ENCODE peak calls at places on chromosomes 4 and X, in nine cellular contexts. J is HFF-Myc, R is cardiac fibroblast, U is prostate gland, B is fibroblast of lung, Y is lung, G is heart left ventricle, N is mucosa of descending colon, H is astrocyte of the cerebellum. L is an unnamed sample.

GRCh38 chr4:41332666-41333065 is 75.9 kb downstream of the UCHL1 start:
- DNase-seq in J (no peak), R (no peak), G (no peak), B (peak), Y (no peak), U (no peak), H (no peak), N (no peak), L (no peak)

GRCh38 chrX:68665502-68665901 is 18.0 kb downstream of the STARD8 start:
- DNase-seq in H (no peak), B (no peak), N (no peak), U (no peak), Y (no peak), J (no peak), R (no peak), G (peak), L (no peak)

GRCh38 chr4:22473268-22473667 is 42.6 kb downstream of the ADGRA3 start:
- DNase-seq in G (no peak), B (peak), R (peak), H (peak), Y (no peak), J (no peak), N (no peak), U (no peak), L (no peak)

GRCh38 chrX:11533211-11533651 is 132.5 kb downstream of the ARHGAP6 start:
- DNase-seq in Y (no peak), U (peak), B (peak), N (peak), R (peak), G (no peak), J (peak), H (peak), L (peak)

GRCh38 chr4:136342666-136343065 is 1189.6 kb downstream of the PCDH18 start:
- DNase-seq in R (peak), J (no peak), G (no peak), U (no peak), N (no peak), Y (no peak), B (peak), H (no peak), L (no peak)

GRCh38 chr4:101155859-101156430 is 191.4 kb downstream of the PPP3CA start:
- DNase-seq in J (no peak), B (no peak), N (no peak), H (no peak), G (no peak), Y (no peak), U (no peak), R (no peak), L (no peak)

GRCh38 chrX:68945603-68946228 is 116.9 kb downstream of the EFNB1 start:
- DNase-seq in U (no peak), N (no peak), R (peak), H (no peak), B (peak), G (no peak), J (no peak), Y (peak), L (no peak)

GRCh38 chrX:4935846-4936245 is 1222.4 kb upstream of the PRKX start:
- DNase-seq in H (no peak), U (no peak), J (no peak), R (no peak), Y (no peak), G (peak), B (no peak), N (peak), L (no peak)

GRCh38 chr4:57095245-57095644 is 14.9 kb downstream of the IGFBP7 start:
- DNase-seq in H (no peak), Y (no peak), R (no peak), J (no peak), B (no peak), U (no peak), N (no peak), G (no peak), L (no peak)

GRCh38 chr4:177907736-177908424 is 465.6 kb upstream of the AGA start:
- DNase-seq in N (no peak), H (no peak), J (no peak), B (no peak), U (no peak), R (no peak), Y (no peak), G (no peak), L (no peak)

GRCh38 chr4:128597515-128597914 is 212.0 kb upstream of the JADE1 start:
- DNase-seq in U (no peak), B (no peak), Y (no peak), H (no peak), R (no peak), G (no peak), N (no peak), J (no peak), L (no peak)

GRCh38 chr4:20252656-20253271 is 1.1 kb downstream of the SLIT2 start:
- DNase-seq in R (peak), Y (peak), J (no peak), U (no peak), H (no peak), G (peak), N (no peak), B (peak), L (no peak)

GRCh38 chr4:85398276-85398675 is 76.7 kb upstream of the ARHGAP24 start:
- DNase-seq in H (peak), B (peak), J (no peak), Y (no peak), N (no peak), G (peak), U (no peak), R (peak), L (no peak)

GRCh38 chrX:121356139-121356849 is 308.9 kb downstream of the GLUD2 start:
- DNase-seq in B (no peak), J (no peak), H (no peak), Y (no peak), R (no peak), U (no peak), G (no peak), N (no peak), L (no peak)

GRCh38 chr4:148300877-148301276 is 141.3 kb downstream of the NR3C2 start:
- DNase-seq in B (no peak), N (no peak), J (no peak), G (no peak), U (no peak), R (no peak), H (no peak), Y (no peak), L (no peak)

GRCh38 chr4:102352774-102353173 is 7.5 kb upstream of the SLC39A8 start:
- DNase-seq in R (no peak), N (peak), B (no peak), H (no peak), Y (no peak), G (no peak), U (no peak), J (no peak), L (no peak)

GRCh38 chr4:139522457-139522856 is 33.6 kb downstream of the SETD7 start:
- DNase-seq in N (no peak), R (no peak), J (no peak), H (no peak), U (no peak), G (no peak), Y (no peak), B (no peak), L (no peak)

GRCh38 chr4:76571274-76571673 is 136.2 kb downstream of the SHROOM3 start:
- DNase-seq in H (no peak), Y (no peak), N (no peak), J (no peak), R (no peak), G (no peak), B (peak), U (peak), L (peak)

GRCh38 chrX:71301195-71301924 is at the start of gene ITGB1BP2:
- DNase-seq in Y (no peak), U (no peak), J (no peak), G (peak), N (no peak), B (peak), H (peak), R (peak), L (no peak)

GRCh38 chrX:74924449-74925209 is 623 bp downstream of the NEXMIF start:
- DNase-seq in U (peak), R (peak), G (peak), N (peak), J (no peak), B (peak), H (no peak), Y (peak), L (no peak)

GRCh38 chrX:107014927-107015326 is 14.9 kb upstream of the MORC4 start:
- DNase-seq in N (no peak), H (no peak), B (no peak), G (no peak), J (no peak), Y (no peak), R (peak), U (no peak), L (no peak)

GRCh38 chr4:184653650-184654049 is 4.1 kb downstream of the PRIMPOL start:
- DNase-seq in U (no peak), Y (no peak), G (no peak), J (peak), R (peak), H (peak), N (no peak), B (peak), L (no peak)

GRCh38 chrX:155313766-155314165 is 20.6 kb downstream of the CLIC2 start:
- DNase-seq in G (no peak), N (no peak), J (no peak), R (peak), U (no peak), Y (no peak), H (no peak), B (no peak), L (no peak)

GRCh38 chr4:90159193-90159592 is 32.0 kb downstream of the CCSER1 start:
- DNase-seq in H (no peak), R (peak), B (peak), G (no peak), J (no peak), Y (no peak), N (no peak), U (no peak), L (no peak)

GRCh38 chr4:187499961-187500360 is 495.6 kb upstream of the ZFP42 start:
- DNase-seq in J (no peak), B (no peak), U (no peak), R (no peak), N (no peak), H (no peak), G (no peak), Y (no peak), L (peak)

GRCh38 chrX:153744210-153745066 is 19.6 kb upstream of the PLXNB3 start:
- DNase-seq in R (no peak), U (no peak), N (peak), B (no peak), G (no peak), H (no peak), J (no peak), Y (no peak), L (no peak)

GRCh38 chr4:185700635-185701034 is 111.4 kb downstream of the SORBS2 start:
- DNase-seq in J (no peak), N (no peak), Y (no peak), H (no peak), G (no peak), R (peak), B (no peak), U (no peak), L (no peak)

GRCh38 chr4:99679204-99679603 is 21.6 kb upstream of the C4orf54 start:
- DNase-seq in G (peak), R (no peak), Y (no peak), N (no peak), H (no peak), U (no peak), B (no peak), J (no peak), L (no peak)

GRCh38 chr4:116880625-116881024 is 204.8 kb downstream of the TRAM1L1 start:
- DNase-seq in N (no peak), U (no peak), Y (no peak), B (no peak), H (no peak), G (no peak), J (no peak), R (no peak), L (no peak)

GRCh38 chr4:153758688-153759406 is 977 bp downstream of the RNF175 start:
- DNase-seq in U (no peak), N (no peak), G (no peak), H (no peak), B (no peak), Y (no peak), R (no peak), J (no peak), L (no peak)

GRCh38 chrX:147853701-147854100 is 58.0 kb upstream of the FMR1 start:
- DNase-seq in J (no peak), H (no peak), G (no peak), B (no peak), R (no peak), N (no peak), U (no peak), Y (no peak), L (no peak)

GRCh38 chr4:140094701-140095420 is 59.1 kb downstream of the MAML3 start:
- DNase-seq in Y (peak), N (peak), H (no peak), G (peak), B (peak), R (no peak), U (peak), J (no peak), L (peak)

GRCh38 chr4:109462802-109463201 is 29.2 kb downstream of the SEC24B start:
- DNase-seq in N (no peak), J (no peak), B (no peak), R (peak), H (no peak), G (no peak), Y (no peak), U (no peak), L (no peak)

GRCh38 chr4:109025471-109026076 is 262.7 kb upstream of the ETNPPL start:
- DNase-seq in Y (no peak), J (no peak), G (no peak), B (peak), R (no peak), H (no peak), N (no peak), U (no peak), L (no peak)

GRCh38 chrX:28133763-28134162 is 152.5 kb upstream of the DCAF8L1 start:
- DNase-seq in R (no peak), Y (no peak), G (no peak), J (no peak), B (no peak), H (no peak), N (no peak), U (no peak), L (no peak)

GRCh38 chr4:109998867-109999303 is 86.2 kb downstream of the EGF start:
- DNase-seq in H (peak), B (peak), U (peak), G (peak), R (peak), Y (no peak), J (peak), N (peak), L (peak)

GRCh38 chr4:8876982-8877779 is 5.5 kb upstream of the HMX1 start:
- DNase-seq in N (no peak), U (no peak), B (no peak), G (no peak), R (no peak), H (no peak), J (no peak), Y (no peak), L (no peak)

GRCh38 chr4:8874896-8875680 is 3.4 kb upstream of the HMX1 start:
- DNase-seq in R (no peak), H (no peak), N (no peak), B (no peak), U (no peak), J (no peak), Y (no peak), G (no peak), L (no peak)

GRCh38 chr4:8879574-8879973 is 7.9 kb upstream of the HMX1 start:
- DNase-seq in J (no peak), Y (no peak), U (no peak), G (no peak), H (no peak), N (no peak), R (no peak), B (no peak), L (no peak)

GRCh38 chr4:8880851-8881250 is 9.2 kb upstream of the HMX1 start:
- DNase-seq in G (no peak), B (no peak), J (no peak), R (no peak), Y (no peak), U (no peak), H (no peak), N (no peak), L (no peak)

DNA sequence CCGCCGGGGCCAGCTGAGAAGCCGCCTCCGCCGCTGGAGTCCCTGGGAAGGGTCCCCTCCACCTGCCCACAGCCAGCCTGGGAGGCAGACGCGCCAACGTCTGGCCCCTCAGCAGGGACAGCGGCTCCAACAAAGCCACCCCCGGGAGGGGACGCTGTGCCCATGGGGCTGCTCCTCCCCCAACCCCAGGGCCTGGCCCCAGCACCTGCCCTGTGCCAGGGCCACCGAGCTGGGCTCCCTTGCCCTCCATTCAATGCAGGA is 6.1 kb upstream of the HMX1 start:
- DNase-seq in H (no peak), B (no peak), Y (no peak), N (no peak), U (no peak), R (no peak), J (no peak), G (no peak), L (no peak)
- H3K4me3 ChIP-seq in H (no peak), B (no peak), Y (no peak), N (no peak), U (no peak), R (no peak), J (no peak), G (no peak), L (no peak)

GRCh38 chr4:165537028-165537648 is 158.3 kb downstream of the CPE start:
- DNase-seq in Y (no peak), J (peak), N (peak), H (peak), G (no peak), B (peak), R (peak), U (peak), L (peak)
- H3K4me3 ChIP-seq in Y (no peak), J (no peak), N (no peak), H (no peak), G (no peak), B (no peak), R (no peak), U (no peak), L (no peak)

GRCh38 chr4:17616283-17616682 is 1.8 kb downstream of the MED28 start:
- DNase-seq in J (no peak), Y (no peak), N (no peak), G (no peak), H (no peak), B (no peak), U (no peak), R (no peak), L (no peak)
- H3K4me3 ChIP-seq in J (peak), Y (no peak), N (no peak), G (peak), H (no peak), B (no peak), U (no peak), R (no peak), L (no peak)

DNA sequence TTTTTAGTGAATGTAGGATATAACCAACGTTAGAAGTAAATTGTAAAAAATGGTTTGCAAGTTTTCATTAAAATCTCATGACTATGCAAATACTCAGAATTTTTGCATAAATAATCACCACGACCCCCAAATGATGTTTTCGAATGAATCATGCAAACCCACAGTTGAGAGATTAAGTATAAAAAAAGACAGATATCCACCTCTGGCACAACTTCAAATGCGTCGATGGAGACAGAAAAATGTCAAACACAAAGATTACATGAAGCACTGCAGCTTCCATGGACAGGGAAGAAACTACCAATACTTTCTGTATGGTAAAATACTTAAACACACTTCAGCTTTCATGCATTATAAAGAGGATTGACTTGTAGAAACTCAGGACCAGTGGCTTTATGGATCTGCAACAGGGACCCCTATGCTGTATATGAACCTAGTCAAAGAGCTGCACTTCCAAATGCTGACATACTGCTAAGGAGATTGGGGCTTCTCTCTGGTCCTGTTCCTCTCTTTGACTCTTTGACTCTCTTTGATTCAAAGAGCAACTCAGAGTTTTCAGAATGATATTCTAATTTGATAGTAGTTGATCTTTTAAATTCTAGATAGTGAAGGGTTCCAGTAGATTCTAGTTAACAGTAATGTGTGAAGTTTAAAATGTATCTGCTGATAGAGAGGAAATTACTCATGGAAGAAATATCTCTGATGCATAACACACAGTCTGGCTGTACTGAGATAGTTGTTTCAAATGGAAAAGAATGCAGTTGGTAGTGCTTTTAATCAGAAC is 238.9 kb downstream of the RASL11B start:
- DNase-seq in Y (no peak), G (no peak), B (peak), J (no peak), H (peak), U (no peak), R (peak), N (no peak), L (no peak)
- H3K4me3 ChIP-seq in Y (no peak), G (no peak), B (peak), J (no peak), H (no peak), U (no peak), R (peak), N (no peak), L (no peak)

GRCh38 chr4:168845897-168846296 is 164.2 kb downstream of the CBR4 start:
- DNase-seq in J (no peak), Y (no peak), H (no peak), N (no peak), U (no peak), G (no peak), R (no peak), B (no peak), L (no peak)

GRCh38 chr4:168846414-168846813 is 163.6 kb downstream of the CBR4 start:
- DNase-seq in J (no peak), U (no peak), Y (no peak), G (no peak), N (no peak), H (no peak), R (no peak), B (no peak), L (no peak)

GRCh38 chr4:168848112-168848511 is 161.9 kb downstream of the CBR4 start:
- DNase-seq in G (no peak), Y (no peak), N (no peak), J (no peak), U (peak), H (no peak), B (peak), R (peak), L (no peak)

GRCh38 chr4:168850016-168850415 is 160.0 kb downstream of the CBR4 start:
- DNase-seq in J (no peak), H (no peak), Y (no peak), B (peak), U (no peak), R (no peak), N (no peak), G (no peak), L (no peak)

GRCh38 chr4:168848977-168849687 is 160.9 kb downstream of the CBR4 start:
- DNase-seq in R (peak), J (no peak), H (no peak), Y (no peak), B (peak), N (no peak), U (no peak), G (no peak), L (no peak)
- H3K4me3 ChIP-seq in R (peak), J (peak), H (no peak), Y (no peak), B (peak), N (no peak), U (no peak), G (peak), L (no peak)

L was measured in LNCaP clone FGC.